ENCODE peak calls at places on chromosomes 16 and 17, in five cellular contexts. X is fibroblast of lung, Q is ascending aorta, V is heart left ventricle, N is fibroblast of villous mesenchyme. P is an unnamed sample.

GRCh38 chr17:19344311-19345066 is 18.0 kb downstream of the B9D1 start:
- DNase-seq in N (no peak), X (no peak), Q (peak; percentile 5), V (no peak), P (no peak)

GRCh38 chr17:78766743-78767294 is 15.3 kb downstream of the CYTH1 start:
- DNase-seq in X (no peak), N (no peak), Q (no peak), V (no peak), P (no peak)

GRCh38 chr17:67218385-67218950 is 26.5 kb downstream of the HELZ start:
- DNase-seq in Q (no peak), V (no peak), X (peak; percentile 22), N (peak; percentile 32), P (no peak)

GRCh38 chr16:85634747-85635544 is 21.8 kb downstream of the GSE1 start:
- DNase-seq in N (no peak), V (no peak), Q (no peak), X (no peak), P (no peak)

GRCh38 chr17:63446218-63446980 is at the start of gene CYB561:
- DNase-seq in X (peak; percentile 59), Q (no peak), V (peak; percentile 79), N (peak; percentile 52), P (peak; percentile 74)

GRCh38 chr16:85998868-85999729 is 100.1 kb downstream of the IRF8 start:
- DNase-seq in V (no peak), X (no peak), N (no peak), Q (no peak), P (no peak)

GRCh38 chr16:85151603-85152413 is 39.5 kb upstream of the CIBAR2 start:
- DNase-seq in X (peak; percentile 84), Q (peak; percentile 58), N (peak; percentile 83), V (peak; percentile 83), P (peak; percentile 42)

GRCh38 chr16:19348125-19348524 is 62.6 kb downstream of the CLEC19A start:
- DNase-seq in Q (no peak), V (no peak), N (no peak), X (no peak), P (no peak)

GRCh38 chr17:40019140-40019991 is 4.1 kb downstream of the CSF3 start:
- DNase-seq in Q (no peak), X (peak; percentile 86), N (peak; percentile 73), V (no peak), P (no peak)

GRCh38 chr17:35731239-35731931 is at the start of gene RASL10B:
- DNase-seq in X (peak; percentile 39), N (peak; percentile 57), Q (no peak), V (peak; percentile 71), P (peak; percentile 48)

GRCh38 chr17:4450710-4451316 is 17.1 kb downstream of the SPNS3 start:
- DNase-seq in Q (no peak), X (no peak), N (no peak), V (no peak), P (no peak)

GRCh38 chr16:19307587-19308241 is 22.2 kb downstream of the CLEC19A start:
- DNase-seq in Q (no peak), X (no peak), V (no peak), N (no peak), P (no peak)

GRCh38 chr16:27268376-27269299 is at the start of gene NSMCE1:
- DNase-seq in N (peak; percentile 97), X (peak; percentile 97), V (peak; percentile 99), Q (peak; percentile 77), P (peak; percentile 98)

GRCh38 chr17:83050651-83051422 is 28.6 kb upstream of the METRNL start:
- DNase-seq in Q (no peak), V (no peak), X (no peak), N (no peak), P (no peak)

GRCh38 chr16:24273511-24273910 is 17.4 kb downstream of the CACNG3 start:
- DNase-seq in Q (no peak), X (peak; percentile 36), N (no peak), V (no peak), P (peak; percentile 35)

GRCh38 chr17:66951605-66951953 is 12.9 kb upstream of the CACNG4 start:
- DNase-seq in N (no peak), Q (no peak), X (no peak), V (no peak), P (no peak)

GRCh38 chr16:77905356-77905920 is 116.9 kb upstream of the CLEC3A start:
- DNase-seq in X (no peak), V (no peak), N (peak; percentile 88), Q (no peak), P (no peak)

GRCh38 chr17:40168262-40168832 is 8.9 kb upstream of the RAPGEFL1 start:
- DNase-seq in N (peak; percentile 67), X (peak; percentile 75), V (peak; percentile 32), Q (no peak), P (peak; percentile 41)

GRCh38 chr17:70621593-70621992 is 452.3 kb downstream of the KCNJ2 start:
- DNase-seq in Q (no peak), N (no peak), V (no peak), X (peak; percentile 46), P (peak; percentile 18)

GRCh38 chr17:73476890-73477350 is 165.1 kb upstream of the CDC42EP4 start:
- DNase-seq in V (peak; percentile 65), N (no peak), Q (no peak), X (no peak), P (no peak)

GRCh38 chr17:21368545-21369246 is 7.5 kb upstream of the KCNJ12 start:
- DNase-seq in Q (no peak), N (no peak), V (no peak), X (no peak), P (peak; percentile 23)

GRCh38 chr17:34269969-34270368 is at the start of gene CCL7:
- DNase-seq in V (no peak), Q (no peak), X (peak; percentile 10), N (peak; percentile 37), P (no peak)

GRCh38 chr17:17408236-17408794 is 68.5 kb upstream of the MED9 start:
- DNase-seq in Q (no peak), X (peak; percentile 78), V (no peak), N (peak; percentile 63), P (no peak)

GRCh38 chr16:77721752-77722314 is 481 bp upstream of the NUDT7 start:
- DNase-seq in X (no peak), N (no peak), Q (no peak), V (no peak), P (no peak)

GRCh38 chr16:57486858-57487834 is 853 bp upstream of the DOK4 start:
- DNase-seq in V (no peak), X (no peak), Q (no peak), N (no peak), P (no peak)

GRCh38 chr16:17463335-17463734 is 7.4 kb downstream of the XYLT1 start:
- DNase-seq in Q (no peak), N (no peak), V (no peak), X (no peak), P (no peak)

GRCh38 chr16:64469906-64470702 is 651.8 kb downstream of the CDH11 start:
- DNase-seq in Q (no peak), V (peak; percentile 20), X (no peak), N (peak; percentile 11), P (no peak)

GRCh38 chr16:84847554-84848415 is 28.0 kb downstream of the CRISPLD2 start:
- DNase-seq in N (no peak), V (no peak), Q (no peak), X (no peak), P (no peak)

GRCh38 chr17:767076-767475 is 15.0 kb downstream of the GLOD4 start:
- DNase-seq in N (no peak), V (no peak), X (no peak), Q (no peak), P (no peak)

GRCh38 chr17:59840329-59840907 is 52.3 kb downstream of the TUBD1 start:
- DNase-seq in X (peak; percentile 56), N (peak; percentile 64), Q (no peak), V (no peak), P (no peak)
- H3K4me3 ChIP-seq in X (peak overlapping the region; percentile 99), N (peak overlapping the region; percentile 80), Q (peak overlapping the region; percentile 55), V (peak overlapping the region; percentile 54), P (peak overlapping the region; percentile 55)

GRCh38 chr17:28663723-28664122 is 1.7 kb downstream of the SUPT6H start:
- DNase-seq in N (no peak), V (no peak), X (no peak), Q (no peak), P (no peak)

GRCh38 chr17:28665994-28666393 is 4.0 kb downstream of the SUPT6H start:
- DNase-seq in V (no peak), X (no peak), N (no peak), Q (no peak), P (no peak)

GRCh38 chr17:28661635-28662526 is at the start of the genes SDF2 and SUPT6H:
- DNase-seq in N (peak; percentile 90), V (peak; percentile 94), Q (peak; percentile 53), X (peak; percentile 85), P (peak; percentile 94)

GRCh38 chr17:28657756-28658155 is 4.0 kb downstream of the SDF2 start:
- DNase-seq in N (no peak), V (no peak), Q (no peak), X (peak; percentile 28), P (no peak)

GRCh38 chr17:28662527-28662829 is 473 bp downstream of the SUPT6H start:
- DNase-seq in N (no peak), Q (no peak), X (no peak), V (no peak), P (no peak)
- TF ChIP-seq CTCF in N (no peak), Q (no peak), X (no peak), V (no peak), P (no peak)

GRCh38 chr16:1378087-1378803 is 26.5 kb downstream of the GNPTG start:
- DNase-seq in X (no peak), N (no peak), V (no peak), Q (no peak), P (peak; percentile 37)
- H3K4me3 ChIP-seq in X (no peak overlapping the region), N (peak overlapping the region; percentile 61), V (peak overlapping the region; percentile 53), Q (peak overlapping the region; percentile 60), P (peak overlapping the region; percentile 90)

GRCh38 chr17:27158390-27158789 is 135.5 kb upstream of the WSB1 start:
- DNase-seq in V (no peak), Q (no peak), X (no peak), N (no peak), P (no peak)

GRCh38 chr17:27157297-27157696 is 136.6 kb upstream of the WSB1 start:
- DNase-seq in X (no peak), N (no peak), V (no peak), Q (no peak), P (no peak)

GRCh38 chr17:27153005-27153404 is 140.9 kb upstream of the WSB1 start:
- DNase-seq in N (peak; percentile 1), V (no peak), X (no peak), Q (no peak), P (no peak)

GRCh38 chr17:27157898-27158297 is 136.0 kb upstream of the WSB1 start:
- DNase-seq in V (no peak), N (no peak), Q (no peak), X (no peak), P (no peak)

GRCh38 chr17:27155866-27156265 is 138.0 kb upstream of the WSB1 start:
- DNase-seq in Q (no peak), V (peak; percentile 11), X (no peak), N (no peak), P (no peak)
- TF ChIP-seq CTCF in Q (no peak), V (no peak), X (no peak), N (no peak), P (no peak)

GRCh38 chr17:7010523-7010922 is 1.9 kb upstream of the RNASEK start:
- DNase-seq in X (no peak), V (no peak), N (no peak), Q (no peak), P (no peak)
- H3K4me3 ChIP-seq in X (no peak overlapping the region), V (no peak overlapping the region), N (peak overlapping the region; percentile 98), Q (no peak overlapping the region), P (no peak overlapping the region)